ENCODE peak calls at places on chromosomes 16 and 17, in eight cellular contexts. D, L, X, Z, G, H, N and A are unnamed samples.

GRCh38 chr16:50284131-50284911 is 18.0 kb downstream of the ADCY7 start:
- DNase-seq in D (no peak), L (no peak), X (no peak), Z (no peak), G (no peak), H (no peak), N (peak), A (no peak)

GRCh38 chr17:80000955-80001354 is 34.7 kb downstream of the TBC1D16 start:
- DNase-seq in D (no peak), L (no peak), X (no peak), Z (no peak), G (no peak), H (no peak), N (no peak), A (no peak)

GRCh38 chr17:73309727-73310555 is 1.9 kb downstream of the CDC42EP4 start:
- DNase-seq in D (peak), L (no peak), X (peak), Z (no peak), G (no peak), H (peak), N (no peak), A (no peak)

GRCh38 chr17:9905902-9906301 is 831 bp upstream of the RCVRN start:
- DNase-seq in D (peak), L (no peak), X (peak), Z (no peak), G (no peak), H (peak), N (no peak), A (no peak)

GRCh38 chr16:58009856-58010416 is 8.7 kb downstream of the USB1 start:
- DNase-seq in D (no peak), L (no peak), X (no peak), Z (no peak), G (no peak), H (no peak), N (no peak), A (no peak)

GRCh38 chr17:65173284-65173793 is 36.2 kb downstream of the RGS9 start:
- DNase-seq in D (no peak), L (no peak), X (no peak), Z (peak), G (no peak), H (peak), N (peak), A (no peak)

GRCh38 chr17:81031571-81032550 is 3.1 kb upstream of the BAIAP2 start:
- DNase-seq in D (no peak), L (no peak), X (no peak), Z (no peak), G (no peak), H (no peak), N (peak), A (no peak)

GRCh38 chr16:80936410-80936809 is 70.3 kb downstream of the CMC2 start:
- DNase-seq in D (no peak), L (no peak), X (no peak), Z (peak), G (no peak), H (peak), N (no peak), A (no peak)

GRCh38 chr17:37766951-37767350 is 22.1 kb upstream of the HNF1B start:
- DNase-seq in D (no peak), L (no peak), X (no peak), Z (no peak), G (no peak), H (no peak), N (no peak), A (no peak)

GRCh38 chr16:12519986-12520385 is 283.7 kb downstream of the CPPED1 start:
- DNase-seq in D (no peak), L (no peak), X (no peak), Z (no peak), G (no peak), H (no peak), N (no peak), A (no peak)

GRCh38 chr17:57888311-57889216 is 38.7 kb upstream of the MRPS23 start:
- DNase-seq in D (no peak), L (no peak), X (no peak), Z (no peak), G (no peak), H (no peak), N (no peak), A (no peak)

GRCh38 chr17:66387391-66387981 is 85.1 kb downstream of the PRKCA start:
- DNase-seq in D (no peak), L (no peak), X (no peak), Z (no peak), G (no peak), H (no peak), N (no peak), A (no peak)

GRCh38 chr17:3715296-3715695 is 8.4 kb upstream of the HASPIN start:
- DNase-seq in D (no peak), L (no peak), X (no peak), Z (no peak), G (no peak), H (no peak), N (no peak), A (no peak)

GRCh38 chr17:3718251-3718650 is 5.5 kb upstream of the HASPIN start:
- DNase-seq in D (no peak), L (no peak), X (no peak), Z (no peak), G (no peak), H (no peak), N (no peak), A (no peak)

GRCh38 chr17:3710951-3711383 is 12.7 kb upstream of the HASPIN start:
- DNase-seq in D (no peak), L (no peak), X (no peak), Z (peak), G (no peak), H (no peak), N (peak), A (no peak)

DNA sequence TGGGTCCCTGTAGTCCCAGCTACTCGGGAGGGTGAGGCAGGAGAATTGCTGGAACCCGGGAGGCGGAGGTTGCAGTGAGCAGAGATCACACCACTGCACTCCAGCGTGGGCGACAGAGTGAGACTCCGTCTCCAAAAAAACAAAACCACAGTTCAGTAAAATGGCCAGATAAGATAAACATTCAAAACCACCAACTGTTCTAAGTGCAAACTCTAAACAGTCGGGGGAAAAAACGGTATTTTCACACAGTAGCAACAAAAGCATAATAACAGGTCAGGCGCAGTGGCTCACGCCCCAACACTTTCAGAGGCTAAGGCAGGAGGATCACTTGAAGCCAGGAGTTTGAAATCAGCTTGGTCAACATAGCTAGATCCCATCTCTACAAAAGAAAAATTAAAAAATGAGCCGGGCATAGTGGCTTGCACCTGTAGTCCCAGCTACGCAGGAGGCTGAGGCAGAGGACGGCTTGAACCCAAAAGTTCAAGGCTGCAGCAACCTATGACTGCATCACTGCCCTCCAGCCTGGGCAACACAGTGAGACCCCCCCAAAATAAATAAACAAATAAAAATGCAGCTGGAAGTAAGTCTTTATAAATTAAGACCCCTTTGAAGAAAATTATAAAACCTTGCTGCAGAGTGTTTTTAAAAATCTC is 10.8 kb upstream of the HASPIN start:
- DNase-seq in D (no peak), L (no peak), X (no peak), Z (no peak), G (no peak), H (no peak), N (no peak), A (no peak)
- TF ChIP-seq CTCF in D (no peak), L (no peak), X (no peak), Z (no peak), G (no peak), H (no peak), N (no peak), A (no peak)

GRCh38 chr16:14600164-14600563 is 29.9 kb downstream of the PARN start:
- DNase-seq in D (no peak), L (no peak), X (no peak), Z (peak), G (no peak), H (peak), N (no peak), A (no peak)
- TF ChIP-seq CTCF in D (peak), L (peak), X (peak), Z (peak), G (peak), H (peak), N (peak), A (peak)

DNA sequence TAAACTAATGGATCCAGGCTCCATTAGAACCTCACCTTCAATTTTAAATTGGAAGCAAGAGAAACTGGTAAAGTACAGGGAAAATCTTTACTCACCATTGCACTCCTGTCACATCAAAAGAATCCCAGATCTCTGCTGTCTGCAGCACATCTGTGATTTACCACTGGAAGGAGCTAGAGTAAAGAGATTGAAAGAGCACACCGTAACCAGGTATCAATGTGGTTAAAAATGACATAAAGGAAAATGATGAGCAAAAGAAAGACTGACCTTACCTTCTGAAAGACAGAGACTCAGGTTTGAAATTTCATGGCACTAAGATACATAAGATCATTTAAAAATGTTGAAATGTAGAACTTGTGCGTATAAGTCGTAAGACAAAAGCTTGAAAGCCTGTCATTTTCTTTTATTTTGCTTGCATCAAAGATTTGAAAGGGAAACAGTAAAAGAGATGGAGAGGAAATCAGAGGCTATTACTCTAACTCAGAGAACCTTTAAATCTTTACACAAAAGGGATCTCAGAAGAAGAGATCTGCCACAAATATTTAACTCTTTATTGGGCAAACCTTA is 678.2 kb upstream of the GOT2 start:
- DNase-seq in D (no peak), L (no peak), X (no peak), Z (peak), G (no peak), H (no peak), N (no peak), A (no peak)
- TF ChIP-seq CTCF in D (no peak), L (no peak), X (peak), Z (peak), G (no peak), H (no peak), N (no peak), A (peak)

GRCh38 chr17:48024149-48025039 is 13.2 kb downstream of the COPZ2 start:
- DNase-seq in D (peak), L (no peak), X (peak), Z (no peak), G (no peak), H (peak), N (peak), A (peak)

GRCh38 chr17:48021964-48022363 is 15.6 kb downstream of the COPZ2 start:
- DNase-seq in D (no peak), L (no peak), X (no peak), Z (no peak), G (no peak), H (peak), N (no peak), A (no peak)

GRCh38 chr17:48025040-48025903 is 12.3 kb downstream of the COPZ2 start:
- DNase-seq in D (peak), L (peak), X (peak), Z (peak), G (peak), H (peak), N (peak), A (peak)

GRCh38 chr17:48022906-48023305 is 14.7 kb downstream of the COPZ2 start:
- DNase-seq in D (no peak), L (no peak), X (no peak), Z (no peak), G (no peak), H (no peak), N (no peak), A (no peak)

GRCh38 chr17:48023408-48024148 is 14.0 kb downstream of the COPZ2 start:
- DNase-seq in D (peak), L (peak), X (peak), Z (peak), G (peak), H (peak), N (peak), A (peak)
- TF ChIP-seq CTCF in D (no peak), L (peak), X (peak), Z (peak), G (no peak), H (peak), N (no peak), A (peak)

GRCh38 chr17:2083613-2084128 is 28.8 kb downstream of the HIC1 start:
- DNase-seq in D (no peak), L (no peak), X (no peak), Z (no peak), G (peak), H (no peak), N (no peak), A (no peak)
- TF ChIP-seq CTCF in D (no peak), L (no peak), X (no peak), Z (no peak), G (no peak), H (no peak), N (no peak), A (no peak)